ENCODE peak calls at places on chromosome 12, in six cellular contexts. One of them, this sample, is unnamed.

GRCh38 chr12:101852998-101853397 is 22.2 kb upstream of the GNPTAB start:
- DNase-seq in HepG2: no peak
- DNase-seq in GM12878: no peak
- DNase-seq in K562: no peak
- DNase-seq in HCT116: no peak
- DNase-seq in H1: no peak
- DNase-seq in this sample: no peak

GRCh38 chr12:103505371-103506236 is 9.8 kb upstream of the C12orf42 start:
- DNase-seq in HCT116: no peak
- DNase-seq in HepG2: no peak
- DNase-seq in K562: no peak
- DNase-seq in H1: no peak
- DNase-seq in GM12878: peak
- DNase-seq in this sample: no peak

GRCh38 chr12:132399092-132400010 is 70.0 kb upstream of the GALNT9 start:
- DNase-seq in HepG2: no peak
- DNase-seq in GM12878: no peak
- DNase-seq in K562: no peak
- DNase-seq in HCT116: no peak
- DNase-seq in H1: no peak
- DNase-seq in this sample: no peak

GRCh38 chr12:115456946-115457689 is 773.1 kb upstream of the TBX3 start:
- DNase-seq in H1: no peak
- DNase-seq in K562: no peak
- DNase-seq in GM12878: no peak
- DNase-seq in HCT116: peak
- DNase-seq in HepG2: peak
- DNase-seq in this sample: no peak

GRCh38 chr12:49296836-49297694 is 2.1 kb downstream of the PRPH start:
- DNase-seq in K562: peak
- DNase-seq in H1: no peak
- DNase-seq in HepG2: peak
- DNase-seq in HCT116: peak
- DNase-seq in GM12878: no peak
- DNase-seq in this sample: peak

GRCh38 chr12:53057816-53058500 is 8.1 kb downstream of the TNS2 start:
- DNase-seq in K562: no peak
- DNase-seq in HepG2: no peak
- DNase-seq in H1: no peak
- DNase-seq in HCT116: no peak
- DNase-seq in GM12878: no peak
- DNase-seq in this sample: no peak

GRCh38 chr12:712172-712863 is 40.1 kb upstream of the WNK1 start:
- DNase-seq in H1: no peak
- DNase-seq in K562: no peak
- DNase-seq in HCT116: no peak
- DNase-seq in GM12878: no peak
- DNase-seq in HepG2: no peak
- DNase-seq in this sample: no peak

GRCh38 chr12:92971869-92972524 is 42.9 kb upstream of the EEA1 start:
- DNase-seq in K562: no peak
- DNase-seq in H1: no peak
- DNase-seq in HepG2: no peak
- DNase-seq in HCT116: no peak
- DNase-seq in GM12878: no peak
- DNase-seq in this sample: no peak

GRCh38 chr12:29519585-29520182 is 22.2 kb upstream of the OVCH1 start:
- DNase-seq in GM12878: no peak
- DNase-seq in K562: peak
- DNase-seq in H1: no peak
- DNase-seq in HCT116: peak
- DNase-seq in HepG2: peak
- DNase-seq in this sample: peak

GRCh38 chr12:103373088-103373523 is 122.7 kb downstream of the C12orf42 start:
- DNase-seq in H1: no peak
- DNase-seq in K562: no peak
- DNase-seq in HCT116: no peak
- DNase-seq in GM12878: no peak
- DNase-seq in HepG2: no peak
- DNase-seq in this sample: no peak

GRCh38 chr12:28878629-28879028 is 270.4 kb upstream of the FAR2 start:
- DNase-seq in K562: no peak
- DNase-seq in H1: no peak
- DNase-seq in GM12878: no peak
- DNase-seq in HepG2: no peak
- DNase-seq in HCT116: no peak
- DNase-seq in this sample: no peak

GRCh38 chr12:19546027-19546426 is 106.7 kb downstream of the AEBP2 start:
- DNase-seq in HCT116: no peak
- DNase-seq in GM12878: no peak
- DNase-seq in K562: no peak
- DNase-seq in HepG2: no peak
- DNase-seq in H1: no peak
- DNase-seq in this sample: no peak

GRCh38 chr12:6323340-6323994 is 13.0 kb downstream of the PLEKHG6 start:
- DNase-seq in HepG2: peak
- DNase-seq in GM12878: peak
- DNase-seq in K562: peak
- DNase-seq in HCT116: peak
- DNase-seq in H1: peak
- DNase-seq in this sample: peak

GRCh38 chr12:39807043-39807442 is 187.4 kb upstream of the ABCD2 start:
- DNase-seq in K562: peak
- DNase-seq in GM12878: no peak
- DNase-seq in HepG2: peak
- DNase-seq in HCT116: peak
- DNase-seq in H1: no peak
- DNase-seq in this sample: peak

GRCh38 chr12:108664338-108665258 is 30.9 kb upstream of the SELPLG start:
- DNase-seq in HCT116: peak
- DNase-seq in HepG2: peak
- DNase-seq in H1: peak
- DNase-seq in K562: peak
- DNase-seq in GM12878: peak
- DNase-seq in this sample: peak

GRCh38 chr12:32151081-32151480 is 44.4 kb downstream of the BICD1 start:
- DNase-seq in K562: no peak
- DNase-seq in H1: no peak
- DNase-seq in GM12878: no peak
- DNase-seq in HCT116: no peak
- DNase-seq in HepG2: no peak
- DNase-seq in this sample: no peak

GRCh38 chr12:103331643-103332042 is 164.1 kb downstream of the C12orf42 start:
- DNase-seq in HepG2: no peak
- DNase-seq in H1: no peak
- DNase-seq in GM12878: no peak
- DNase-seq in K562: no peak
- DNase-seq in HCT116: no peak
- DNase-seq in this sample: no peak

GRCh38 chr12:90938451-90938850 is 16.5 kb downstream of the CCER1 start:
- DNase-seq in HCT116: no peak
- DNase-seq in H1: no peak
- DNase-seq in HepG2: no peak
- DNase-seq in GM12878: no peak
- DNase-seq in K562: no peak
- DNase-seq in this sample: no peak

GRCh38 chr12:76908303-76909017 is 29.6 kb upstream of the CSRP2 start:
- DNase-seq in GM12878: no peak
- DNase-seq in K562: no peak
- DNase-seq in HepG2: no peak
- DNase-seq in HCT116: no peak
- DNase-seq in H1: no peak
- DNase-seq in this sample: no peak

GRCh38 chr12:108306014-108306501 is 33.1 kb downstream of the CMKLR1 start:
- DNase-seq in GM12878: no peak
- DNase-seq in HCT116: no peak
- DNase-seq in H1: no peak
- DNase-seq in K562: no peak
- DNase-seq in HepG2: no peak
- DNase-seq in this sample: no peak

GRCh38 chr12:13024151-13024946 is 19.8 kb upstream of the FAM234B start:
- DNase-seq in HCT116: peak
- DNase-seq in K562: peak
- DNase-seq in GM12878: no peak
- DNase-seq in H1: no peak
- DNase-seq in HepG2: peak
- DNase-seq in this sample: peak

GRCh38 chr12:88627501-88627900 is 47.2 kb upstream of the KITLG start:
- DNase-seq in K562: no peak
- DNase-seq in H1: no peak
- DNase-seq in GM12878: no peak
- DNase-seq in HCT116: no peak
- DNase-seq in HepG2: no peak
- DNase-seq in this sample: no peak

GRCh38 chr12:127389923-127390322 is 877.0 kb upstream of the TMEM132C start:
- DNase-seq in GM12878: no peak
- DNase-seq in HCT116: no peak
- DNase-seq in K562: no peak
- DNase-seq in H1: peak
- DNase-seq in HepG2: peak
- DNase-seq in this sample: peak

DNA sequence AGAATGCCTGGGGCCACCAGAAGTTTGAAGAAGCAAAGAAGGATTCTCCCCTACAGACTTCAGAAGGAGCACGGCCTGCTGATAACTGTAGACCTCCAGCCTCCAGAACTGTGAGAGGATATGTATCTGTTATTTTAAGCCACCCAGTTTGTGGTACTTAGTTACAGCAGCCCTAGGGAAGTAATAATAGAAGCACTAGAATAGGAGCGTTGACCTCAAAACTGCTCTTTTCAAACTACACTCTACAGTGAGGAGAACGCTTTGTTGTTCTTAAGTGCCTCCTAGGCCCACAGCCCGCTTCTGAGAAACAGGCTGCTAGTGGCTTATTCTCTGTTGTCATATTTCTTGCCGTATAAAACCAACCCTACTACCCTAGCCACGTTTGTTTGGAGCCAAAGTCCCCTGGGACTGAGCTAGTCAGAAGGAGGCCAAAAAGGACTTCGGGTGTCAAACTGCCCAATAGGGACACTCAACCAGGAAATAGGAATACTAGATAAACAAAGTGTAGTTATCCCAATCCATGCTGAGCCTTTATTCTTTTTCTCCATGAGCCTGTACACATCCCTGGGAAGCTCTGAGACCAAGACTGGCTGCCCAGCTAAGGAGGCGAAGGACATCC is 38.5 kb upstream of the FRS2 start:
- DNase-seq in H1: no peak
- DNase-seq in HCT116: no peak
- DNase-seq in HepG2: no peak
- DNase-seq in K562: no peak
- DNase-seq in GM12878: no peak
- DNase-seq in this sample: no peak
- H3K9ac ChIP-seq in H1: no peak
- H3K9ac ChIP-seq in HCT116: no peak
- H3K9ac ChIP-seq in HepG2: no peak
- H3K9ac ChIP-seq in K562: no peak
- H3K9ac ChIP-seq in GM12878: no peak
- H3K9ac ChIP-seq in this sample: no peak

GRCh38 chr12:94644141-94644575 is 6.2 kb downstream of the TMCC3 start:
- DNase-seq in HepG2: no peak
- DNase-seq in HCT116: no peak
- DNase-seq in K562: no peak
- DNase-seq in H1: no peak
- DNase-seq in GM12878: peak
- DNase-seq in this sample: no peak
- TF ChIP-seq ZNF274 in HepG2: no peak
- TF ChIP-seq ZNF274 in HCT116: no peak
- TF ChIP-seq ZNF274 in K562: no peak
- TF ChIP-seq ZNF274 in H1: no peak
- TF ChIP-seq ZNF274 in GM12878: no peak
- TF ChIP-seq ZNF274 in this sample: no peak

GRCh38 chr12:100106861-100107260 is 35.8 kb downstream of the BLTP3B start:
- DNase-seq in HCT116: no peak
- DNase-seq in H1: no peak
- DNase-seq in HepG2: no peak
- DNase-seq in GM12878: no peak
- DNase-seq in K562: no peak
- DNase-seq in this sample: no peak

DNA sequence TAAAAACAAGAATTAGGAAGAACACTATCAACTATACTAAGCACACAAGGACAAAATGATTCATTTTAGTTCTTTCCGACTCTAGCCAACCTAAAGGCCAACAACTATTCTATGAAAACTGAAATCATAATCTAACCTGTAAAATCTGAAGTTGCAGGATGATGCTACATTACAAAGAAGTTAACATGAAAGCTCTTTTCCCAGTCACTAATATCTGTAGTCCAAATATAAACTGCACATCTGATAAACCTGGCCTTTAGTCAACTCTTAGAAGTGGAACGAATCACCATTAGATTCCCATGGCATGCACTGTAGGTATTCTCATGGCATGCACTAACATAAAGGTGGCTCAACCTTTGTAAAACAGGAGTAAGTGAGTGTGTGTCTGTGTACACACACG is 41.7 kb downstream of the BLTP3B start:
- DNase-seq in H1: no peak
- DNase-seq in K562: no peak
- DNase-seq in HCT116: no peak
- DNase-seq in HepG2: no peak
- DNase-seq in GM12878: no peak
- DNase-seq in this sample: no peak
- H3K9ac ChIP-seq in H1: no peak
- H3K9ac ChIP-seq in K562: no peak
- H3K9ac ChIP-seq in HCT116: no peak
- H3K9ac ChIP-seq in HepG2: no peak
- H3K9ac ChIP-seq in GM12878: no peak
- H3K9ac ChIP-seq in this sample: no peak

GRCh38 chr12:2101798-2102197 is 49.0 kb downstream of the CACNA1C start:
- DNase-seq in GM12878: no peak
- DNase-seq in K562: no peak
- DNase-seq in HCT116: no peak
- DNase-seq in H1: no peak
- DNase-seq in HepG2: no peak
- DNase-seq in this sample: no peak
- TF ChIP-seq ZNF274 in GM12878: no peak
- TF ChIP-seq ZNF274 in K562: no peak
- TF ChIP-seq ZNF274 in HCT116: no peak
- TF ChIP-seq ZNF274 in H1: no peak
- TF ChIP-seq ZNF274 in HepG2: no peak
- TF ChIP-seq ZNF274 in this sample: no peak

GRCh38 chr12:119183942-119184695 is 5.4 kb downstream of the HSPB8 start:
- DNase-seq in H1: no peak
- DNase-seq in GM12878: no peak
- DNase-seq in HCT116: no peak
- DNase-seq in K562: no peak
- DNase-seq in HepG2: no peak
- DNase-seq in this sample: no peak

GRCh38 chr12:119181202-119181601 is 2.5 kb downstream of the HSPB8 start:
- DNase-seq in HCT116: no peak
- DNase-seq in GM12878: no peak
- DNase-seq in H1: no peak
- DNase-seq in HepG2: no peak
- DNase-seq in K562: no peak
- DNase-seq in this sample: no peak

GRCh38 chr12:119181944-119182343 is 3.2 kb downstream of the HSPB8 start:
- DNase-seq in H1: no peak
- DNase-seq in HCT116: no peak
- DNase-seq in HepG2: no peak
- DNase-seq in K562: no peak
- DNase-seq in GM12878: no peak
- DNase-seq in this sample: no peak

GRCh38 chr12:119180380-119181040 is 1.8 kb downstream of the HSPB8 start:
- DNase-seq in HCT116: no peak
- DNase-seq in HepG2: no peak
- DNase-seq in H1: no peak
- DNase-seq in GM12878: no peak
- DNase-seq in K562: peak
- DNase-seq in this sample: no peak

GRCh38 chr12:119182701-119183493 is 4.2 kb downstream of the HSPB8 start:
- DNase-seq in HepG2: no peak
- DNase-seq in GM12878: no peak
- DNase-seq in H1: no peak
- DNase-seq in HCT116: no peak
- DNase-seq in K562: no peak
- DNase-seq in this sample: no peak
- H3K9ac ChIP-seq in HepG2: no peak
- H3K9ac ChIP-seq in GM12878: no peak
- H3K9ac ChIP-seq in H1: no peak
- H3K9ac ChIP-seq in HCT116: no peak
- H3K9ac ChIP-seq in K562: no peak
- H3K9ac ChIP-seq in this sample: no peak